ENCODE peak calls at places on chromosomes 2 and 18, in five cellular contexts. M is mammary epithelial cell, K is fibroblast of lung, N is NB4, O is dorsolateral prefrontal cortex. V is an unnamed sample.

GRCh38 chr2:8728305-8729015 is 46.6 kb downstream of the ID2 start:
- DNase-seq in M (no peak), K (no peak), N (no peak), O (no peak), V (no peak)

GRCh38 chr2:51990684-51991083 is 958.8 kb upstream of the NRXN1 start:
- DNase-seq in M (no peak), K (no peak), N (no peak), O (no peak), V (no peak)

GRCh38 chr2:103435010-103435409 is 673.2 kb downstream of the TMEM182 start:
- DNase-seq in M (peak; percentile 24), K (no peak), N (peak; percentile 9), O (no peak), V (no peak)

GRCh38 chr18:62938006-62938405 is 222.7 kb downstream of the PHLPP1 start:
- DNase-seq in M (no peak), K (peak; percentile 37), N (no peak), O (no peak), V (no peak)

GRCh38 chr18:47246027-47246971 is 5.2 kb downstream of the SKOR2 start:
- DNase-seq in M (no peak), K (no peak), N (no peak), O (no peak), V (no peak)

GRCh38 chr2:113602869-113603466 is 24.1 kb upstream of the RABL2A start:
- DNase-seq in M (no peak), K (no peak), N (peak; percentile 28), O (no peak), V (no peak)

GRCh38 chr2:238458641-238459040 is 31.9 kb downstream of the ASB1 start:
- DNase-seq in M (no peak), K (no peak), N (no peak), O (no peak), V (no peak)

GRCh38 chr18:57832730-57833129 is 29.6 kb upstream of the ATP8B1 start:
- DNase-seq in M (no peak), K (no peak), N (no peak), O (no peak), V (no peak)

GRCh38 chr2:43054367-43054766 is 172.0 kb downstream of the ZFP36L2 start:
- DNase-seq in M (no peak), K (no peak), N (no peak), O (peak; percentile 32), V (no peak)

GRCh38 chr2:209685963-209686362 is 85.7 kb upstream of the UNC80 start:
- DNase-seq in M (no peak), K (no peak), N (no peak), O (no peak), V (no peak)

GRCh38 chr2:8709611-8710010 is 27.8 kb downstream of the ID2 start:
- DNase-seq in M (no peak), K (no peak), N (no peak), O (no peak), V (no peak)

GRCh38 chr2:149050188-149050587 is 11.7 kb downstream of the LYPD6B start:
- DNase-seq in M (no peak), K (peak; percentile 29), N (peak; percentile 50), O (no peak), V (no peak)

DNA sequence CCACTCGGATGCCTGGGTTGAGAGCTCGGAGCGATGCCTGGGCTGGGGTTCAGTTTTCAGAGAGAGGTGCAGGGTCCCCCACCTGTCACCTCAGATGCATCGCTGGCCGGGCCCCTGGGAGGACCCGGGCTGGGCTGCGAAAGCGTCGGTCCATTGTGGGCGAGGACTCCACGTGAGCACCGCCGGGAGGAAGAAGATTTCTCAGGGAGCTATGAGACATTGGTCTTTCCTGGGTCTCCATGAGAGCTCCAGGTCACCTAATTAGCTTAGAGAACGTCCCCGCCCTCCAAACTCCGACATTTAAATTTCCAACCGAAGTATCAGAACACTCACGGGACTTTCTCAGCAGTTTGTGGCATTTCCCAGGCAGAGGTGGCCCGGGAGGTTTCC is 2.2 kb downstream of the FBLN7 start:
- DNase-seq in M (no peak), K (no peak), N (no peak), O (no peak), V (no peak)
- H3K4me3 ChIP-seq in M (no peak overlapping the region), K (peak overlapping the region; percentile 28), N (no peak overlapping the region), O (peak overlapping the region; percentile 27), V (peak overlapping the region; percentile 20)

GRCh38 chr2:99140860-99141109 is 722 bp upstream of the C2orf15 start:
- DNase-seq in M (no peak), K (peak; percentile 23), N (no peak), O (no peak), V (no peak)

GRCh38 chr2:99140056-99140859 is 1.2 kb upstream of the C2orf15 start:
- DNase-seq in M (no peak), K (no peak), N (no peak), O (no peak), V (no peak)

GRCh38 chr2:99139003-99139402 is 2.5 kb upstream of the C2orf15 start:
- DNase-seq in M (peak; percentile 3), K (no peak), N (no peak), O (no peak), V (no peak)

GRCh38 chr2:99141110-99142108 is at the start of gene C2orf15:
- DNase-seq in M (peak; percentile 97), K (peak; percentile 78), N (peak; percentile 97), O (peak; percentile 98), V (peak; percentile 95)
- TF ChIP-seq CTCF in M (no peak), K (no peak), N (no peak), O (no peak), V (no peak)

DNA sequence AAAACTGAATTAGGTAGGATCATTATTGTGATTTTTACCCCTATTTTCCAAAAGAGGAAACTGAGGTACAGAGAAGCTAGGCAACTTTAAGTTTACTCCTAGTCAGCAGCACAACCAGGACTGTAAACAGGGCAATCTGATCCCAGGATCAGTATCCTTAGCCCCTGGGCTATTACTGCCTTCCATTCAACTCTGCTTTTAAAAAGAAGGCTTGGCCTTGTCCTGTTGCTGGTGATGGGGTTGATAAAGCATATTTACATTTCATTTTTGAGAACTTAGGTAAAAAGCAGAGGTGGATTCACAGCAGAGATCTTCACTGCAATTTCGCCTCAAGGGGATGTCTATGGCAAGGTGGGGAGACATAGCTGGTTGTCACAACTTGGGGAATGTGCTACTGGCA is 148.5 kb downstream of the GALNT14 start:
- DNase-seq in M (no peak), K (no peak), N (no peak), O (no peak), V (no peak)
- H3K4me3 ChIP-seq in M (no peak overlapping the region), K (no peak overlapping the region), N (no peak overlapping the region), O (no peak overlapping the region), V (no peak overlapping the region)

GRCh38 chr2:26459991-26460612 is 17.8 kb downstream of the OTOF start:
- DNase-seq in M (no peak), K (no peak), N (no peak), O (no peak), V (peak; percentile 52)

GRCh38 chr2:26457241-26457666 is 20.7 kb downstream of the OTOF start:
- DNase-seq in M (no peak), K (no peak), N (no peak), O (no peak), V (peak; percentile 48)

GRCh38 chr2:26456701-26457224 is 21.2 kb downstream of the OTOF start:
- DNase-seq in M (peak; percentile 17), K (no peak), N (peak; percentile 42), O (no peak), V (no peak)

GRCh38 chr2:26457695-26458364 is 20.1 kb downstream of the OTOF start:
- DNase-seq in M (no peak), K (no peak), N (no peak), O (no peak), V (peak; percentile 43)

GRCh38 chr2:26458365-26459042 is 19.4 kb downstream of the OTOF start:
- DNase-seq in M (no peak), K (no peak), N (no peak), O (no peak), V (no peak)
- TF ChIP-seq CTCF in M (no peak), K (no peak), N (no peak), O (no peak), V (no peak)

DNA sequence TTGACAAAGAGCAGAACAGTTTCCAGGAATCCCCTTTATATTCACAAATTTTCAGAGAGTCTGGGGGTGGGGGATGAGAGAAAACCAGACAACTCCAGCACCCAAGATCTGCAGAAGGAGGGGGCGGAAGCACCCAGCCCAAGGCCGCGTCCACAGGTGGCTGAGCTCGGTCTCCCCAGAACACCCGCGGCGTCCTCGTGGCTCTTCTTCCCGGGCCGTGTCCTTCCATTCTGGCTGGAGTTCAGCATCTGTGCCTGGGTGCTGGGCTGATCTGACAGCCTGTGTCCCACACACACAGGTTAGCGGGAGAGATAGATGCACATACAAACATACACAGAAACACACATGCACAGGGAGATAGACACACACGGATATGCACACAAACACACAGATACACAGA is 455.8 kb upstream of the SALL3 start:
- DNase-seq in M (no peak), K (no peak), N (no peak), O (no peak), V (no peak)
- H3K4me3 ChIP-seq in M (no peak overlapping the region), K (no peak overlapping the region), N (no peak overlapping the region), O (no peak overlapping the region), V (no peak overlapping the region)

V was measured in breast epithelium.